ENCODE peak calls at places on chromosomes 5 and 9, in four cellular contexts. W, V, Z and H are unnamed samples. For H4K20me1 and H3K4me1, the result is how much of the 10 kb centered on the place peaks cover.

GRCh38 chr9:131623655-131624330 is 78.5 kb downstream of the PRRT1B start:
- DNase-seq in W (no peak), V (no peak), Z (no peak), H (no peak)

GRCh38 chr5:6700074-6700685 is 13.1 kb upstream of the TENT4A start:
- DNase-seq in W (no peak), V (no peak), Z (no peak), H (no peak)

GRCh38 chr9:109060235-109060634 is 46.9 kb upstream of the CTNNAL1 start:
- DNase-seq in W (no peak), V (no peak), Z (no peak), H (no peak)

GRCh38 chr9:101586651-101587050 is 8.1 kb downstream of the PPP3R2 start:
- DNase-seq in W (no peak), V (no peak), Z (no peak), H (no peak)

GRCh38 chr5:79418276-79418675 is 95.7 kb downstream of the HOMER1 start:
- DNase-seq in W (no peak), V (peak), Z (no peak), H (no peak)

GRCh38 chr9:8268216-8268878 is 468.8 kb upstream of the DMAC1 start:
- DNase-seq in W (no peak), V (no peak), Z (no peak), H (no peak)

GRCh38 chr5:132754947-132755346 is 7.7 kb downstream of the CCNI2 start:
- DNase-seq in W (peak), V (no peak), Z (no peak), H (peak)

GRCh38 chr9:10055886-10056395 is 556.9 kb downstream of the PTPRD start:
- DNase-seq in W (no peak), V (no peak), Z (no peak), H (no peak)

GRCh38 chr5:80116465-80116864 is 81.3 kb downstream of the THBS4 start:
- DNase-seq in W (no peak), V (no peak), Z (no peak), H (no peak)

GRCh38 chr9:96766199-96766598 is 11.7 kb downstream of the ZNF510 start:
- DNase-seq in W (no peak), V (no peak), Z (no peak), H (no peak)

GRCh38 chr5:179868541-179868940 is 9.9 kb upstream of the MRNIP start:
- DNase-seq in W (no peak), V (no peak), Z (no peak), H (no peak)

GRCh38 chr9:31390352-31391025 is 994.0 kb upstream of the ACO1 start:
- DNase-seq in W (no peak), V (no peak), Z (peak), H (peak)

DNA sequence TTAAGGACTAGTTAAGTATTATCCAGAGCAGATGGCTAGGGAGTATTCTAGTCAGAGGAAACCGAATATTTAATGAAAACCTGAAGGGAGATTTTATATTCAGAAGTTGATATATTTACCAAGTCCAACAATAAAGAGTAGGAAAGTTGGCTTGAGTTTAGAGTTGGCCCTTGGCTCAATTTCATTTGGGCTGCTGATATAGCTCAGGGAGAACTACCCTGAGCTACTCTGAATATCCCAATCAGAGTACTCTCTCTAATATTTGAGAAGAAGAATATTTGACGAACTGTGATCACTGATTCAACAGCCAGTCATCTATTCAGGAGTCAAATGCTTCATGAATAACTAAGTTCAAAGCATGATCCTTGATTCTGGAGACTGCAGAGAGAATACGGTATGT is 34.5 kb downstream of the TBCA start:
- DNase-seq in W (no peak), V (no peak), Z (no peak), H (no peak)
- H4K20me1 ChIP-seq in W (half or more), V (under half), Z (under half), H (under half)

DNA sequence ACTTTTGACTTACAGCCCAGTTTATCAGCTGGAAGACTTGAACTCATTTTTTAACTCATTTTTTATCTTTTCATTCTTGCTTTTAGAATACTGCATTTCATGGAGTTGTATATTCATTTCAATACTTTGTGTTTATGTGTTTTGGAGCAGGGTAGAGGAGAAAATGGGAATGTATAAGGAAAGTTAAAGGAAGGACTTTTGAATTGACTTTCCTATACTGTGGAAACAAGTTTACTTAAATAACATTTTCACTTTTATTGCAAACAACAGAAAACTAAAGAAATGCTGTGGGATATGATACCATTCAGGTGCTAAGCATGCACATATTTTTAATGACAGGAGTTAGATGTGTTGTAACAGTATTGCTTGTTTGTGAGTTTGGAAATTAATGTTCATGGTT is 11.7 kb downstream of the NIPBL start:
- DNase-seq in W (no peak), V (no peak), Z (no peak), H (no peak)
- H3K4me1 ChIP-seq in W (under half), V (under half), Z (under half), H (under half)

GRCh38 chr5:151075698-151076331 is 5.0 kb downstream of the TNIP1 start:
- DNase-seq in W (peak), V (no peak), Z (no peak), H (no peak)

GRCh38 chr5:151072234-151073025 is 8.4 kb downstream of the TNIP1 start:
- DNase-seq in W (peak), V (no peak), Z (no peak), H (no peak)

GRCh38 chr5:151073280-151073679 is 7.6 kb downstream of the TNIP1 start:
- DNase-seq in W (no peak), V (no peak), Z (no peak), H (no peak)

GRCh38 chr5:151076616-151077015 is 4.2 kb downstream of the TNIP1 start:
- DNase-seq in W (no peak), V (no peak), Z (no peak), H (no peak)

GRCh38 chr5:151074557-151074956 is 6.3 kb downstream of the TNIP1 start:
- DNase-seq in W (no peak), V (no peak), Z (no peak), H (no peak)
- H4K20me1 ChIP-seq in W (half or more), V (under half), Z (under half), H (under half)

GRCh38 chr9:69573666-69574456 is 98.3 kb downstream of the APBA1 start:
- DNase-seq in W (peak), V (no peak), Z (no peak), H (no peak)

GRCh38 chr9:69578026-69578425 is 94.1 kb downstream of the APBA1 start:
- DNase-seq in W (no peak), V (no peak), Z (no peak), H (no peak)

GRCh38 chr9:69579749-69580581 is 92.2 kb downstream of the APBA1 start:
- DNase-seq in W (no peak), V (no peak), Z (no peak), H (no peak)

GRCh38 chr9:69579032-69579748 is 93.0 kb downstream of the APBA1 start:
- DNase-seq in W (no peak), V (no peak), Z (no peak), H (no peak)

GRCh38 chr9:69577123-69577522 is 95.0 kb downstream of the APBA1 start:
- DNase-seq in W (peak), V (no peak), Z (no peak), H (no peak)
- H3K4me1 ChIP-seq in W (under half), V (under half), Z (under half), H (under half)

GRCh38 chr5:149549461-149550266 is 1.6 kb downstream of the CSNK1A1 start:
- DNase-seq in W (peak), V (peak), Z (peak), H (peak)
- H4K20me1 ChIP-seq in W (under half), V (under half), Z (under half), H (under half)

GRCh38 chr5:154860765-154861164 is 2.3 kb downstream of the CNOT8 start:
- DNase-seq in W (no peak), V (no peak), Z (peak), H (no peak)

GRCh38 chr5:154861946-154862345 is 3.5 kb downstream of the CNOT8 start:
- DNase-seq in W (no peak), V (no peak), Z (no peak), H (no peak)

GRCh38 chr5:154862766-154863165 is 4.3 kb downstream of the CNOT8 start:
- DNase-seq in W (no peak), V (no peak), Z (no peak), H (no peak)

GRCh38 chr5:154865466-154866184 is 7.2 kb downstream of the CNOT8 start:
- DNase-seq in W (no peak), V (no peak), Z (no peak), H (no peak)

GRCh38 chr5:154863291-154864080 is 5.1 kb downstream of the CNOT8 start:
- DNase-seq in W (no peak), V (no peak), Z (no peak), H (no peak)
- H3K4me1 ChIP-seq in W (under half), V (under half), Z (under half), H (under half)

GRCh38 chr5:172450453-172450852 is 3.9 kb downstream of the SH3PXD2B start:
- DNase-seq in W (no peak), V (no peak), Z (no peak), H (no peak)

GRCh38 chr5:172450861-172451695 is 3.2 kb downstream of the SH3PXD2B start:
- DNase-seq in W (no peak), V (no peak), Z (peak), H (peak)

GRCh38 chr5:172452398-172453205 is 1.7 kb downstream of the SH3PXD2B start:
- DNase-seq in W (peak), V (peak), Z (no peak), H (peak)

GRCh38 chr5:172453206-172453985 is 929 bp downstream of the SH3PXD2B start:
- DNase-seq in W (peak), V (peak), Z (no peak), H (peak)

DNA sequence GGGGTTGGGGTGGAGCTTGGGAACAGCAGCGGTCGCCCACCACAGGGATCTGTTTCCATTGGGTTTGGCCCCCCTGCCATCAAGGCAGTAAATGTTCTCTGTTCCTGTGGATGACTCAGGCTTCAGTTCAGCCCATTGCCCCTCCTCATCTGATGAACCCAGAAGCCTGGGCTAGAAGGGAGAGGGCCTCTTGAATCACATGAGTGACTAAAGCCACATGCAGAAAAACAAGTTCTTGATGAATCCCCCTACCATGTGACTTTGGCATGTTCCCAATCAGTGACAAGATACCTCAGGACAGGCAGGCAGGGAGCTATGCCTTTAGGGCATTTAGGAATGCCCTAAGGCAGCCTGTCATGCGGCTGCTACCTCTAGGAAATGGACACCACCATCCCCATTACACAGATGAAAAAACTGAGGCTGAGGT is 2.5 kb downstream of the SH3PXD2B start:
- DNase-seq in W (peak), V (no peak), Z (no peak), H (no peak)
- H4K20me1 ChIP-seq in W (half or more), V (under half), Z (under half), H (half or more)